ENCODE peak calls at places on chromosomes 11 and 22, in ten cellular contexts. K is fibroblast of mammary gland, F is LNCaP clone FGC, X is uterus, C is neural progenitor cell, H is type B pancreatic cell, L is A549, P is upper lobe of right lung, G is cardiac muscle cell, I is fibroblast of lung. U is an unnamed sample.
A peak's percentile ranks its signal among the peaks of the same experiment; 100 is the strongest.

GRCh38 chr11:123525072-123525471 is 95.0 kb downstream of the GRAMD1B start:
- DNase-seq in H (no peak), G (no peak), C (no peak), F (no peak), I (no peak), K (no peak), P (no peak), X (no peak), L (no peak), U (no peak)

GRCh38 chr11:43866520-43866919 is 14.1 kb upstream of the ALKBH3 start:
- DNase-seq in K (peak; percentile 6), L (no peak), H (no peak), I (peak; percentile 20), C (no peak), G (peak; percentile 28), X (no peak), F (no peak), P (no peak), U (peak; percentile 68)

GRCh38 chr22:17230239-17230638 is 11.0 kb upstream of the ADA2 start:
- DNase-seq in X (no peak), P (no peak), I (no peak), F (peak; percentile 86), L (no peak), C (no peak), G (no peak), H (no peak), K (no peak), U (no peak)

GRCh38 chr11:29162490-29162889 is 854.3 kb downstream of the KCNA4 start:
- DNase-seq in F (no peak), C (no peak), L (no peak), I (no peak), P (no peak), G (peak; percentile 41), K (peak; percentile 4), H (no peak), X (no peak), U (peak; percentile 71)

GRCh38 chr11:113974741-113975470 is at the start of gene HTR3A:
- DNase-seq in C (peak; percentile 78), H (no peak), I (no peak), G (peak; percentile 52), X (peak; percentile 25), K (peak; percentile 8), F (peak; percentile 34), L (no peak), P (peak; percentile 85), U (peak; percentile 45)

GRCh38 chr22:23075525-23076216 is 5.4 kb downstream of the GNAZ start:
- DNase-seq in H (no peak), P (no peak), X (no peak), I (no peak), K (no peak), F (no peak), C (no peak), L (no peak), G (no peak), U (no peak)

GRCh38 chr22:36086170-36086490 is 57.5 kb upstream of the RBFOX2 start:
- DNase-seq in P (no peak), X (no peak), L (no peak), C (no peak), G (no peak), H (no peak), F (no peak), K (no peak), I (no peak), U (no peak)

GRCh38 chr22:30044369-30044768 is 35.9 kb upstream of the HORMAD2 start:
- DNase-seq in C (no peak), G (peak; percentile 78), H (no peak), I (peak; percentile 99), F (no peak), X (no peak), L (no peak), K (peak; percentile 97), P (no peak), U (peak; percentile 87)

GRCh38 chr11:134516529-134516928 is 104.5 kb upstream of the B3GAT1 start:
- DNase-seq in H (no peak), C (peak; percentile 58), F (no peak), P (peak; percentile 40), I (no peak), X (no peak), L (no peak), G (no peak), K (no peak), U (no peak)

GRCh38 chr11:70296681-70297080 is 26.2 kb downstream of the PPFIA1 start:
- DNase-seq in F (no peak), K (no peak), I (peak; percentile 52), L (no peak), H (no peak), C (no peak), X (no peak), G (no peak), P (no peak), U (no peak)

GRCh38 chr22:24789516-24789915 is 15.0 kb upstream of the PIWIL3 start:
- DNase-seq in G (no peak), C (no peak), F (no peak), I (no peak), K (no peak), L (no peak), H (no peak), P (no peak), X (no peak), U (no peak)

GRCh38 chr11:82683029-82683428 is 50.6 kb downstream of the FAM181B start:
- DNase-seq in K (no peak), H (no peak), F (no peak), X (no peak), P (no peak), C (no peak), L (no peak), G (no peak), I (no peak), U (no peak)

GRCh38 chr11:1926156-1927031 is 6.9 kb downstream of the TNNT3 start:
- DNase-seq in K (no peak), F (no peak), H (no peak), I (no peak), G (no peak), P (no peak), L (no peak), X (no peak), C (peak; percentile 2), U (no peak)

GRCh38 chr11:74746868-74747267 is 1.8 kb upstream of the RNF169 start:
- DNase-seq in K (no peak), X (no peak), G (no peak), C (no peak), H (no peak), F (no peak), P (no peak), I (no peak), L (no peak), U (no peak)

GRCh38 chr11:75776546-75776945 is 8.0 kb downstream of the DGAT2 start:
- DNase-seq in H (no peak), K (no peak), L (no peak), P (no peak), I (no peak), X (no peak), C (no peak), F (no peak), G (no peak), U (no peak)

GRCh38 chr11:75773595-75774353 is 5.2 kb downstream of the DGAT2 start:
- DNase-seq in F (no peak), H (no peak), I (no peak), C (no peak), P (no peak), G (no peak), K (no peak), L (no peak), X (no peak), U (no peak)

GRCh38 chr11:75771646-75772410 is 3.2 kb downstream of the DGAT2 start:
- DNase-seq in L (no peak), F (no peak), X (no peak), I (peak; percentile 50), P (peak; percentile 78), K (peak; percentile 98), G (peak; percentile 91), C (no peak), H (no peak), U (peak; percentile 77)

GRCh38 chr11:75777461-75778110 is 9.0 kb downstream of the DGAT2 start:
- DNase-seq in H (no peak), C (no peak), F (no peak), I (no peak), L (no peak), P (no peak), X (no peak), K (peak; percentile 8), G (no peak), U (peak; percentile 8)

GRCh38 chr11:75775056-75775455 is 6.5 kb downstream of the DGAT2 start:
- DNase-seq in C (peak; percentile 26), G (no peak), P (no peak), F (no peak), I (no peak), K (no peak), H (no peak), X (no peak), L (no peak), U (no peak)
- TF ChIP-seq CTCF in C (peak; percentile 32), G (no peak), P (no peak), F (no peak), I (no peak), K (no peak), H (no peak), X (no peak), L (no peak), U (no peak)

DNA sequence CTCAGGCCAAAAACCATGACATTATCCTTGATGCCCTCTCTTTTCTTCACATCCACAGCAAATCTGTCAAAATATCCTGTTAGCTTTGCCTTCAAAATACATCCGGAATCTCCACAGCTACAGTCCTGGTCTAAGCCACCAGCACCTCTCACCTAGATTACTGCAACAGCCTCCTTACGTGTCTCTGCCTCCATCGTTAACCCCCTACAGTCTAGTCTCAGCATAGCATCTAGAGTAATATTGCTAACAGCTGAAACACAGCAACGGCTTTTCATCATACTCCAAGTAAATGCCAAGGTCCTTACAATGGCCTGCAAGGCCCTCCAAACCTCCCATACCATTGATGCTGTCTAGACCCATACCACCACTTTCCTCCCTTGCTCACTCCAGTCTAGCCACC is 4.4 kb downstream of the TSG101 start:
- DNase-seq in L (peak; percentile 50), F (no peak), K (peak; percentile 36), G (peak; percentile 15), P (no peak), C (peak; percentile 9), I (no peak), X (no peak), H (no peak), U (no peak)
- TF ChIP-seq CTCF in L (no peak), F (no peak), K (peak; percentile 22), G (peak; percentile 23), P (no peak), C (peak; percentile 9), I (no peak), X (no peak), H (peak; percentile 29), U (no peak)

GRCh38 chr22:49548356-49549202 is 279.1 kb downstream of the BRD1 start:
- DNase-seq in I (no peak), K (no peak), H (no peak), G (no peak), X (no peak), F (no peak), L (no peak), P (peak; percentile 46), C (peak; percentile 37), U (no peak)
- TF ChIP-seq CTCF in I (no peak), K (no peak), H (no peak), G (no peak), X (no peak), F (no peak), L (no peak), P (no peak), C (peak; percentile 47), U (no peak)

GRCh38 chr11:19977941-19978340 is 182.3 kb downstream of the DBX1 start:
- DNase-seq in P (no peak), X (no peak), H (no peak), I (no peak), L (no peak), F (no peak), G (no peak), C (no peak), K (no peak), U (no peak)
- TF ChIP-seq CTCF in P (no peak), X (no peak), H (no peak), I (no peak), L (no peak), F (no peak), G (no peak), C (no peak), K (no peak), U (no peak)

U was measured in fibroblast of pulmonary artery.